ENCODE peak calls at places on chromosomes 1 and 21, in eight cellular contexts. R is nephron progenitor cell, T is stomach, V is AG10803, M is H1, W is choroid plexus epithelial cell, B is mammary epithelial cell, L is fibroblast of villous mesenchyme. C is an unnamed sample.

GRCh38 chr1:45221716-45222115 is 15.3 kb upstream of the ZSWIM5 start:
- DNase-seq in R (no peak), T (no peak), V (no peak), M (no peak), W (peak; percentile 64), B (peak; percentile 32), L (no peak), C (no peak)

GRCh38 chr1:28507247-28507645 is 1.4 kb downstream of the RCC1 start:
- DNase-seq in R (no peak), T (no peak), V (no peak), M (no peak), W (peak; percentile 26), B (no peak), L (peak; percentile 40), C (no peak)

GRCh38 chr1:36366091-36366661 is 19.5 kb downstream of the STK40 start:
- DNase-seq in R (peak; percentile 57), T (no peak), V (peak; percentile 59), M (no peak), W (peak; percentile 56), B (no peak), L (peak; percentile 76), C (peak; percentile 56)

GRCh38 chr1:156513189-156513588 is 12.6 kb upstream of the MEF2D start:
- DNase-seq in R (no peak), T (no peak), V (peak; percentile 73), M (no peak), W (peak; percentile 49), B (no peak), L (no peak), C (no peak)

GRCh38 chr1:161900155-161900554 is 123.5 kb downstream of the OLFML2B start:
- DNase-seq in R (no peak), T (no peak), V (no peak), M (no peak), W (no peak), B (no peak), L (no peak), C (no peak)

GRCh38 chr1:62281922-62282555 is 37.2 kb downstream of the KANK4 start:
- DNase-seq in R (no peak), T (no peak), V (peak; percentile 27), M (no peak), W (no peak), B (peak; percentile 12), L (no peak), C (no peak)

GRCh38 chr1:176559474-176560390 is 96.8 kb downstream of the PAPPA2 start:
- DNase-seq in R (peak; percentile 69), T (peak; percentile 40), V (peak; percentile 69), M (peak; percentile 17), W (peak; percentile 62), B (peak; percentile 27), L (peak; percentile 55), C (peak; percentile 72)

GRCh38 chr1:45846931-45847330 is 43.5 kb downstream of the MAST2 start:
- DNase-seq in R (no peak), T (no peak), V (peak; percentile 96), M (no peak), W (no peak), B (no peak), L (peak; percentile 62), C (no peak)

GRCh38 chr1:25031966-25032667 is 102.0 kb upstream of the RUNX3 start:
- DNase-seq in R (no peak), T (peak; percentile 81), V (no peak), M (no peak), W (peak; percentile 78), B (no peak), L (no peak), C (no peak)

GRCh38 chr1:107344268-107344667 is 203.4 kb downstream of the NTNG1 start:
- DNase-seq in R (no peak), T (no peak), V (no peak), M (no peak), W (no peak), B (no peak), L (no peak), C (no peak)

GRCh38 chr1:53297226-53297625 is 30.6 kb downstream of the LRP8 start:
- DNase-seq in R (no peak), T (no peak), V (no peak), M (no peak), W (no peak), B (no peak), L (no peak), C (no peak)

DNA sequence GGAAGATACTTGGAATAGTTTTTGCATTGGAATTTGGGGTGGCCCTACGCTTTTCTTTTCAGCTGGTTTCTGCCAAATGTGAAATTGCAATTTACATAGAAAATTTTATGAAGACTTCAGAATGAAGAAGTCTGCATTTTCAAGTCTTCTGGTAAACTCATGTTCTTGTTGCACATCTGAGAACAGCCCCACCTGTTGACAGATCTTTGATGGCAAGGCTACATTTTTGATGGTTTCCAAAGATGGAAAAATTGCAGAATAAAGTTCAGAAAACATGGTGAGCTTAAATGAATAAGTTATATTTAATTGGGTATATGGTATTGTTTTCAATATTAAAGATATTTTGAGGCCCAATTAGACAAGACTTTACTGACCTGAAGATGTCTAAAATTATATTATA is 25.4 kb downstream of the OLFM3 start:
- DNase-seq in R (no peak), T (no peak), V (no peak), M (no peak), W (peak; percentile 31), B (peak; percentile 13), L (no peak), C (no peak)
- TF ChIP-seq CTCF in R (peak; percentile 10), T (no peak), V (no peak), M (peak; percentile 15), W (peak; percentile 37), B (peak; percentile 58), L (no peak), C (no peak)

GRCh38 chr1:75265792-75266191 is 131.6 kb downstream of the LHX8 start:
- DNase-seq in R (no peak), T (no peak), V (peak; percentile 12), M (no peak), W (peak; percentile 62), B (peak; percentile 35), L (peak; percentile 23), C (no peak)
- TF ChIP-seq CTCF in R (peak; percentile 58), T (no peak), V (peak; percentile 65), M (peak; percentile 45), W (peak; percentile 62), B (peak; percentile 65), L (peak; percentile 58), C (peak; percentile 70)

DNA sequence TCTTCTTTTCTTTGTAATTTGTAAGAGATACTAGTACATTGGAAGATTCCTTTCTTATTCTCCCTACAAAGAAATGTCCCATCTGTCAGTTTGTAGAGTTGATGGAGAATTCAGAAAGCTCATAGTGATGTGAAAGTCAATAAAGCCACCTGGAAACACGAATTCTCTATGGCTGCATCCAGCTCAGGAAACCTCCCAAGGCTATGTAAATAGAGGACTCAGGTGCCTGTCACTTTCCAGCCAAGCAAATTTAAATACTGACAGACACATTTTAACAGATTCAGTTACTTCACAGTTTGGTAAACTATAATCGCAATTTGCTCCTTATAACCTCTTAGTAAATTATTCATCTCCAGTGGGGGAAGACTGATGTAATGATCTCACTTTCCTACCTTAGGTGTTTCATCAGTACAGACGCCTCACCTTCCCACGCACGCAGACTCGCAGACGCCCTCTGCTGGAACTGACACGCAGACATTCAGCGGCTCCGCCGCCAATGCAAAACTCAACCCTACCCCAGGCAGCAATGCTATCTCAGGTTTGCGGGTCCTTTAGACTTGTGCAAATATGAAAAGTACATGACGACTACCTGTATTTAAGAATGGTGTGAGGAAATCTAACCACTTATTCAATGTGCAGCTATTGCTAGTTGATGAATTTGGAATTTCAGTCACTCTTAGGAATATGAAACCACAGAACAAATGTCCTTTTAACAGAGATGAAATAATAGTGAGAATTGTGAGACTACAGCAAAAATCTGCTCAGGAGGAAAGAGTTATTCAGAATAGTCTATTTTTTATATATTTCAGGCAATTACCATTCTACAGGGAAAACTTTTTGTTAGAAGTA is 60.6 kb downstream of the PTPRC start:
- DNase-seq in R (peak; percentile 72), T (peak; percentile 63), V (peak; percentile 33), M (no peak), W (peak; percentile 56), B (peak; percentile 64), L (peak; percentile 33), C (no peak)
- TF ChIP-seq CTCF in R (peak; percentile 81), T (no peak), V (peak; percentile 82), M (peak; percentile 67), W (peak; percentile 98), B (peak; percentile 76), L (peak; percentile 83), C (peak; percentile 9)

GRCh38 chr21:15894596-15894995 is 164.8 kb downstream of the USP25 start:
- DNase-seq in R (no peak), T (no peak), V (peak; percentile 36), M (no peak), W (peak; percentile 54), B (no peak), L (peak; percentile 38), C (no peak)
- TF ChIP-seq CTCF in R (peak; percentile 59), T (no peak), V (peak; percentile 59), M (no peak), W (peak; percentile 51), B (peak; percentile 37), L (peak; percentile 31), C (peak; percentile 58)

DNA sequence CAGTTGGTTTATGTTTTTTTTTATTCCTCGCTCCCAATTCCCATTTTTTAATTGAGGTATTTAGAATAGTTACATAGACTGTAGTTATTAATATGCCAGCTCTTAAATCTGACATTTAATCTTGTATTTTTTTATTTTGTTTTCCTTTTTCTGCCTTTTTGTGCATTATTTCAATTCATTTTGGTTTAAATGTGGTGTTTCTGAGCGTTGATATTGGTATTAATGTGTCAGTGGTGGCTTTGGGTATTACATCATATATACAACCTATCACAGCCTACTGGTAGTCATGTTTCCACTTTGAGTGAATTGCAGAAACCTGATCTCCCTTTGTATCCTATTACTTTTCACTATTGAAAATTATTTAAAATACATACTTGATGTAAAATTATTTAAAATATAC is 1027.3 kb downstream of the KCNT2 start:
- DNase-seq in R (no peak), T (no peak), V (no peak), M (no peak), W (no peak), B (no peak), L (no peak), C (no peak)
- TF ChIP-seq CTCF in R (peak; percentile 20), T (no peak), V (no peak), M (no peak), W (no peak), B (peak; percentile 12), L (no peak), C (no peak)

GRCh38 chr1:168368131-168368530 is 87.5 kb downstream of the TBX19 start:
- DNase-seq in R (no peak), T (no peak), V (no peak), M (no peak), W (no peak), B (peak; percentile 57), L (no peak), C (no peak)

GRCh38 chr1:168362991-168363390 is 82.3 kb downstream of the TBX19 start:
- DNase-seq in R (no peak), T (no peak), V (no peak), M (no peak), W (no peak), B (no peak), L (no peak), C (no peak)

GRCh38 chr1:168369655-168370054 is 89.0 kb downstream of the TBX19 start:
- DNase-seq in R (no peak), T (no peak), V (no peak), M (no peak), W (no peak), B (no peak), L (no peak), C (no peak)

GRCh38 chr1:168361252-168361651 is 80.6 kb downstream of the TBX19 start:
- DNase-seq in R (no peak), T (no peak), V (no peak), M (no peak), W (no peak), B (no peak), L (no peak), C (no peak)

GRCh38 chr1:168365719-168366474 is 85.2 kb downstream of the TBX19 start:
- DNase-seq in R (no peak), T (no peak), V (no peak), M (no peak), W (peak; percentile 29), B (no peak), L (no peak), C (no peak)
- TF ChIP-seq CTCF in R (no peak), T (no peak), V (no peak), M (peak; percentile 43), W (peak; percentile 21), B (peak; percentile 9), L (no peak), C (peak; percentile 34)

C was measured in D721Med.